ENCODE peak calls at places on chromosomes 12 and 14, in nine cellular contexts. O, F, V, Q, E, A, U, C and N are unnamed samples.

GRCh38 chr14:100056964-100057817 is 8.0 kb upstream of the EVL start:
- DNase-seq in E (no peak), U (no peak), A (no peak), V (no peak), C (no peak), F (no peak), O (peak), Q (no peak), N (no peak)

GRCh38 chr12:29241821-29242591 is 92.9 kb downstream of the FAR2 start:
- DNase-seq in C (no peak), O (no peak), V (no peak), F (no peak), A (no peak), Q (peak), U (no peak), E (no peak), N (peak)

GRCh38 chr14:59265808-59266207 is 77.3 kb downstream of the DAAM1 start:
- DNase-seq in O (no peak), A (no peak), C (no peak), Q (no peak), F (no peak), V (no peak), U (no peak), E (no peak), N (no peak)

GRCh38 chr12:124992874-124993567 is 424 bp upstream of the BRI3BP start:
- DNase-seq in V (peak), O (peak), U (peak), F (peak), A (no peak), E (no peak), Q (peak), C (peak), N (no peak)

GRCh38 chr12:49953961-49954835 is 3.7 kb downstream of the AQP2 start:
- DNase-seq in Q (peak), C (no peak), V (no peak), E (no peak), U (no peak), F (no peak), O (no peak), A (no peak), N (no peak)

GRCh38 chr12:47868552-47869031 is 36.2 kb downstream of the VDR start:
- DNase-seq in Q (no peak), O (no peak), E (no peak), V (no peak), A (no peak), U (no peak), F (no peak), C (no peak), N (no peak)

GRCh38 chr12:53722450-53723041 is 4.7 kb downstream of the CALCOCO1 start:
- DNase-seq in O (no peak), F (no peak), E (no peak), V (no peak), A (no peak), U (no peak), C (no peak), Q (no peak), N (no peak)

GRCh38 chr12:30696486-30696885 is 817 bp upstream of the IPO8 start:
- DNase-seq in A (no peak), F (no peak), E (no peak), Q (peak), V (no peak), O (no peak), C (no peak), U (no peak), N (no peak)

GRCh38 chr12:12133259-12133658 is 62.5 kb downstream of the BCL2L14 start:
- DNase-seq in C (no peak), E (no peak), V (no peak), Q (no peak), O (no peak), F (no peak), U (no peak), A (no peak), N (no peak)

GRCh38 chr14:99930420-99931274 is 134.6 kb upstream of the EVL start:
- DNase-seq in E (no peak), F (no peak), O (no peak), C (no peak), A (no peak), V (no peak), Q (peak), U (no peak), N (no peak)

GRCh38 chr14:41606249-41607118 is at the start of gene LRFN5:
- DNase-seq in O (no peak), A (peak), C (peak), F (peak), Q (peak), E (peak), V (no peak), U (no peak), N (peak)